ENCODE peak calls at places on chromosome 22, in ten cellular contexts. E, P, F, Y, O, H, C, V, S and J are unnamed samples. For H3K36me3, the result is how much of the 10 kb centered on the place peaks cover.

GRCh38 chr22:23793326-23793725 is 6.6 kb downstream of the SMARCB1 start:
- DNase-seq in P (no peak), H (no peak), E (no peak), Y (no peak), S (no peak), O (no peak), C (no peak), F (no peak), V (no peak), J (no peak)

GRCh38 chr22:37811867-37812266 is 4.1 kb downstream of the GCAT start:
- DNase-seq in E (no peak), O (no peak), F (no peak), V (no peak), C (no peak), P (no peak), H (no peak), Y (no peak), S (no peak), J (no peak)

GRCh38 chr22:28246392-28246791 is 327.3 kb upstream of the PITPNB start:
- DNase-seq in F (peak), E (no peak), V (no peak), C (no peak), O (no peak), S (no peak), Y (no peak), H (no peak), P (no peak), J (peak)

GRCh38 chr22:27460596-27461347 is 340.8 kb downstream of the MN1 start:
- DNase-seq in E (peak), C (peak), V (no peak), P (no peak), S (peak), F (peak), O (peak), Y (peak), H (no peak), J (no peak)

GRCh38 chr22:27110985-27111451 is 453.6 kb downstream of the MIAT start:
- DNase-seq in C (no peak), E (no peak), V (no peak), F (peak), H (no peak), Y (peak), O (no peak), S (no peak), P (no peak), J (peak)

GRCh38 chr22:47174096-47174495 is 411.6 kb downstream of the TBC1D22A start:
- DNase-seq in O (peak), Y (no peak), C (no peak), F (no peak), P (no peak), V (no peak), E (peak), S (no peak), H (no peak), J (no peak)

GRCh38 chr22:38016182-38017078 is 32.1 kb upstream of the SOX10 start:
- DNase-seq in O (peak), Y (peak), C (no peak), H (no peak), P (no peak), S (peak), V (peak), F (peak), E (peak), J (no peak)

GRCh38 chr22:26616650-26617049 is 1.2 kb downstream of the CRYBB1 start:
- DNase-seq in F (no peak), Y (no peak), V (no peak), P (no peak), C (no peak), E (no peak), S (no peak), O (no peak), H (no peak), J (no peak)

GRCh38 chr22:48661984-48662383 is 1165.7 kb downstream of the BRD1 start:
- DNase-seq in E (no peak), H (no peak), O (no peak), V (no peak), F (no peak), S (no peak), P (no peak), Y (no peak), C (no peak), J (no peak)

GRCh38 chr22:49827307-49827852 is 293 bp downstream of the BRD1 start:
- DNase-seq in S (no peak), O (no peak), V (no peak), F (peak), P (no peak), H (no peak), E (no peak), C (no peak), Y (no peak), J (no peak)

GRCh38 chr22:35987994-35988393 is 40.6 kb downstream of the RBFOX2 start:
- DNase-seq in P (no peak), H (no peak), E (no peak), S (no peak), V (no peak), O (no peak), Y (no peak), F (no peak), C (no peak), J (no peak)

DNA sequence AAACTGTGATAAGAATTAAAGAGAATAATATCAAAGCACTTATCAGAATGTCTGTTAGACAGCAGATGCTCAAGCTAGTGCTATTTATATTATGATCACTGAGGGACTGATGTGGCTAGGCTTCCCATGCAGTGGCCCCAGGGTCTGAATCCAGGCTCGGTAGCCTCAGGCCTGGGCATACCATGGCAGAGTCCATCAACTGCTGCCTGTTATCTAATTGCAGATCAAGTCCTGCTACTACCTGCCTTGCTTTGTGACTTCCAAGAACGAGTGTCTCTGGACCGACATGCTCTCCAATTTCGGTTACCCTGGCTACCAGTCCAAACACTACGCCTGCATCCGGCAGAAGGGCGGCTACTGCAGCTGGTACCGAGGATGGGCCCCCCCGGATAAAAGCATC is 57.5 kb downstream of the TIMP3 start:
- DNase-seq in F (peak), P (no peak), Y (no peak), H (no peak), O (no peak), C (no peak), E (no peak), V (no peak), S (no peak), J (no peak)
- H3K36me3 ChIP-seq in F (half or more), P (under half), Y (under half), H (under half), O (under half), C (under half), E (under half), V (under half), S (half or more), J (half or more)

GRCh38 chr22:39466228-39467006 is 9.6 kb downstream of the MGAT3 start:
- DNase-seq in H (no peak), V (no peak), F (no peak), C (no peak), O (no peak), E (no peak), P (no peak), S (no peak), Y (no peak), J (no peak)

GRCh38 chr22:39469681-39470461 is 13.1 kb downstream of the MGAT3 start:
- DNase-seq in S (no peak), H (no peak), O (no peak), P (no peak), E (no peak), F (no peak), C (no peak), Y (no peak), V (peak), J (no peak)

GRCh38 chr22:39469326-39469680 is 12.5 kb downstream of the MGAT3 start:
- DNase-seq in E (no peak), Y (no peak), V (no peak), O (no peak), C (no peak), S (no peak), F (no peak), P (no peak), H (no peak), J (no peak)

GRCh38 chr22:39468487-39469325 is 11.9 kb downstream of the MGAT3 start:
- DNase-seq in C (no peak), E (no peak), V (no peak), Y (no peak), S (no peak), H (no peak), P (no peak), O (no peak), F (no peak), J (no peak)

GRCh38 chr22:39467390-39467901 is 10.6 kb downstream of the MGAT3 start:
- DNase-seq in Y (peak), F (no peak), P (no peak), O (no peak), V (no peak), H (no peak), C (no peak), E (no peak), S (no peak), J (no peak)
- H3K27ac ChIP-seq in Y (no peak), F (no peak), P (no peak), O (peak), V (no peak), H (no peak), C (no peak), E (no peak), S (no peak), J (no peak)

DNA sequence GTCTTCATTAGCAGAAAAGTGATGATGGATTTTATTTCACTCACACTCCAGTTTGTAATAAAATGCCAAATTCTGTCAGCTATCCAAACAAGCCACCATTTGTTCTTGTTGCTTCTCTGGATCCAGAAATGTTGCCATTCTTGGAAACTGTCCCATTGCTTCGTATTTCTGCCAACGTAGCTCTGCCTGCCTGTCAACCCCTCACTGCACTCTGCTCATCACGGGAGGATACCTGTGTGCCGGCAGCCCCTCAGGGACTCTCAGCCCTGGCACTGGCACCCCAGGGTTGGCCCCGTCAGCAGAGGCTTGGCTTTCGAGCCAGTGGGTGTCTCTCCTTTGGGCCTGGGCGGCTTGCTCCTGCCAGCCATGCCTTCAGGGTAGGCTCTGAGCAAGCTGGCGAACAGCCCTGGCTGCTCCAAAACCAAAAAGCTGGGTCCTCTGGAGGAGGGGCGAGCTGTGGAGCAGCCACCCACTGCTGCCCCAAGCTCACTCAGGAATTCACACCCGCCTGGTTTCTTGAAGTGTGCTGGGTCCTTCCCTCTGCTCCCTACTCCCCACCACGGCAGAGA is 6.3 kb downstream of the YDJC start:
- DNase-seq in F (no peak), V (no peak), C (no peak), Y (no peak), O (no peak), P (no peak), H (no peak), E (no peak), S (no peak), J (no peak)
- H3K36me3 ChIP-seq in F (under half), V (under half), C (under half), Y (under half), O (under half), P (under half), H (under half), E (under half), S (under half), J (half or more)

GRCh38 chr22:41481131-41481830 is 12.4 kb downstream of the ACO2 start:
- DNase-seq in O (no peak), V (no peak), H (no peak), Y (no peak), S (peak), E (no peak), P (no peak), F (peak), C (peak), J (peak)
- H3K27ac ChIP-seq in O (peak), V (no peak), H (no peak), Y (peak), S (no peak), E (peak), P (no peak), F (no peak), C (peak), J (no peak)

GRCh38 chr22:30617819-30618218 is 10.8 kb downstream of the TCN2 start:
- DNase-seq in V (no peak), F (no peak), C (no peak), P (no peak), E (no peak), S (no peak), O (no peak), Y (no peak), H (no peak), J (no peak)
- H3K36me3 ChIP-seq in V (under half), F (under half), C (under half), P (under half), E (under half), S (half or more), O (under half), Y (under half), H (under half), J (under half)

DNA sequence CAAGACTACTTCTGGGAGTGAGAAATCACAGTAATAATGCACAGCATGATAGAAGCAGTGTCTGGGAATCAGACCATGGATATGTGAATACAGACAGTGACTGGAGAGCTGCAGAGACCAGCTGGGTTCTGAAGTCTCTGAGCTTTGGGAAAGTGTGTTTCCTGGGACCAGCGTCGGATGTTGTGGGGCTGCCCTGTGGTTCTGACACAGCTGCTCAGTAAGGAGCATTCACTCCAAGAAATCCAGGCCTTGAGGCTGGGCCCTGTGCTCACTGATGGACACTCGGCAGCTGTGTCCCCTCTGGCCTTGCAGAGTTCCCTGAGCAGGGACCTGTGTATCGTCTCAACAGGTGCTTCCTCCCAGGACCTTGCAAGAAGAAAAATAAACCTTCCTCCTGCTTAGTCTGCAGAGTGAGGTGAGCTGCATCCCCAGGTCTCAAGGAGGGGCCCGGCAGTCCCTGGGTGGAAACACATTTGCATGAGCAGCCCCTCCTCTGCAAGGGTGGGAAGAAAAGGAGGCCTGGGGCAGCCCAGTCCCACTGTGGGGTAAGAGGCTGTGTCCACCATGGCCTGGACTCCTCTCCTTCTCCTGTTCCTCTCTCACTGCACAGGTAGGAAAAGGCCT is 107.9 kb downstream of the VPREB1 start:
- DNase-seq in O (no peak), F (no peak), E (no peak), S (no peak), V (no peak), H (no peak), P (no peak), Y (no peak), C (no peak), J (no peak)
- H3K27ac ChIP-seq in O (no peak), F (no peak), E (no peak), S (no peak), V (no peak), H (no peak), P (no peak), Y (no peak), C (no peak), J (no peak)

DNA sequence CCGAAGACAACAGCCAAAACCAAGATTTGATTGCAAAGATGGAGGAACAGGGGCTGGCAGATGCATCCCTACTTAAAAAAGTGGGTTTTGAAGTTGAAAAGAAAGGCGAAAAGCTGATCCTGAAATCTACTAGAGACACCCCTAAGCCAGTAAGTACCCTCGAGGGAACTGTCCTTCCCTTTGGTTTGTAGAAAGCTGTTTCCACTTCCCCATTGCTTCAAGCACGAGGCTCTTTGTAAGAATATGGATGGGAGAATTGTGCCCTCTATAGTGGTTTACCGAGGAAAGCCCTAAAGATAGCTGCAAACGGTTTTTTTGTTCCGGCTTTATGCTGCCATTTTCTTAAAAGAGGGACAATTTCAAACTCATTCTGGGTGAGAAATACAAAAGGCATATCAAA is 133.9 kb downstream of the WNT7B start:
- DNase-seq in H (no peak), V (no peak), P (no peak), Y (no peak), S (no peak), E (no peak), C (no peak), O (no peak), F (no peak), J (no peak)
- H3K36me3 ChIP-seq in H (under half), V (under half), P (under half), Y (under half), S (under half), E (under half), C (half or more), O (under half), F (under half), J (under half)